ENCODE peak calls at places on chromosomes 13 and 19, in four cellular contexts. One of them, this sample, is unnamed.

GRCh38 chr13:24627090-24627714 is 53.0 kb upstream of the ATP12A start:
- DNase-seq in H1: peak
- DNase-seq in GM12878: no peak
- DNase-seq in HepG2: peak
- DNase-seq in this sample: peak

GRCh38 chr13:30111810-30112209 is 195.5 kb downstream of the KATNAL1 start:
- DNase-seq in H1: no peak
- DNase-seq in GM12878: no peak
- DNase-seq in HepG2: peak
- DNase-seq in this sample: no peak

GRCh38 chr13:99305180-99305965 is 1.8 kb downstream of the GPR183 start:
- DNase-seq in H1: no peak
- DNase-seq in GM12878: no peak
- DNase-seq in HepG2: no peak
- DNase-seq in this sample: no peak

GRCh38 chr13:39485314-39485700 is 117.7 kb downstream of the LHFPL6 start:
- DNase-seq in H1: no peak
- DNase-seq in GM12878: no peak
- DNase-seq in HepG2: no peak
- DNase-seq in this sample: no peak

GRCh38 chr13:25375727-25376358 is 4.1 kb downstream of the ATP8A2 start:
- DNase-seq in H1: peak
- DNase-seq in GM12878: no peak
- DNase-seq in HepG2: peak
- DNase-seq in this sample: no peak

GRCh38 chr19:45823182-45823581 is 8.1 kb upstream of the RSPH6A start:
- DNase-seq in H1: no peak
- DNase-seq in GM12878: no peak
- DNase-seq in HepG2: no peak
- DNase-seq in this sample: no peak

GRCh38 chr13:74987124-74987690 is 494.8 kb downstream of the TBC1D4 start:
- DNase-seq in H1: no peak
- DNase-seq in GM12878: no peak
- DNase-seq in HepG2: no peak
- DNase-seq in this sample: no peak

GRCh38 chr13:110055089-110055488 is 251.9 kb downstream of the COL4A1 start:
- DNase-seq in H1: no peak
- DNase-seq in GM12878: no peak
- DNase-seq in HepG2: no peak
- DNase-seq in this sample: no peak

GRCh38 chr13:66994498-66995365 is 235.4 kb downstream of the PCDH9 start:
- DNase-seq in H1: no peak
- DNase-seq in GM12878: peak
- DNase-seq in HepG2: no peak
- DNase-seq in this sample: no peak

GRCh38 chr19:3669616-3670257 is 30.5 kb downstream of the PIP5K1C start:
- DNase-seq in H1: no peak
- DNase-seq in GM12878: no peak
- DNase-seq in HepG2: no peak
- DNase-seq in this sample: no peak

GRCh38 chr19:3669134-3669436 is 31.2 kb downstream of the PIP5K1C start:
- DNase-seq in H1: no peak
- DNase-seq in GM12878: no peak
- DNase-seq in HepG2: no peak
- DNase-seq in this sample: no peak

GRCh38 chr19:3667037-3667638 is 33.1 kb downstream of the PIP5K1C start:
- DNase-seq in H1: no peak
- DNase-seq in GM12878: no peak
- DNase-seq in HepG2: no peak
- DNase-seq in this sample: no peak

GRCh38 chr19:3667766-3668165 is 32.5 kb downstream of the PIP5K1C start:
- DNase-seq in H1: no peak
- DNase-seq in GM12878: no peak
- DNase-seq in HepG2: no peak
- DNase-seq in this sample: no peak

GRCh38 chr19:3668331-3669133 is 31.7 kb downstream of the PIP5K1C start:
- DNase-seq in H1: no peak
- DNase-seq in GM12878: no peak
- DNase-seq in HepG2: peak
- DNase-seq in this sample: no peak
- TF ChIP-seq SUZ12 in H1: no peak
- TF ChIP-seq SUZ12 in GM12878: no peak
- TF ChIP-seq SUZ12 in HepG2: no peak
- TF ChIP-seq SUZ12 in this sample: no peak

GRCh38 chr13:73057284-73058025 is 1.4 kb upstream of the KLF5 start:
- DNase-seq in H1: no peak
- DNase-seq in GM12878: no peak
- DNase-seq in HepG2: no peak
- DNase-seq in this sample: no peak
- H3K4me3 ChIP-seq in H1: peak
- H3K4me3 ChIP-seq in GM12878: no peak
- H3K4me3 ChIP-seq in HepG2: no peak
- H3K4me3 ChIP-seq in this sample: no peak

DNA sequence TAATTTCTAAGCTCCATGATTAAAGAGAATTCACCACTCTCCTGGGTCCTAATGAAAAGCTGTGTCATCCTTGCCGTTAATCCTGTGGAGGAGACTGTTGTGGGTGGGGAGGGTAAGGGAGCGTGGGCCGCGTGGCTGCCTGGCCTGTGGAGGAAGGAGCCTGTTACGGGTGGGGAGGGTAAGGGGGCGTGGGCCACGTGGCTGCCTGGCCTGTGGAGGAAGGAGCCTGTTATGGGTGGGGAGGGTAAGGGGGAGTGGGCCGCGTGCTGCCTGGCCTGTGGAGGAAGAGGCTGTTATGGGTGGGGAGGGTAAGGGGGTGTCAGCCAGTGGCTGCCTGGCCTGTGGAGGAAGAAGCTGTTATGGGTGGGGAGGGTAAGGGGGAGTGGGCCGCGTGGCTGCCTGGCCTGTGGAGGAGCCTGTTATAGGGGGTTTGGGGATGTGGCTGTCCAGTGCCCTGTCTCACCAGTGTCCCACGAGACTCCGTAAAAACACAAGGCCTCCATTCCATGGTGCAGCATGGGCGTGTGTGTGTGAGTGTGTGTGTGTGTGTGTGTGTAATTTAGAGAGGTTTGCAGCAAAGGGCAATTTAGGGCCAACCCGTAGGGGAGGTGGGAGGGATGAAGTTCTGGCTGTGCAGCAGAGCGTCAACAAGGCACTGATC is 15.6 kb upstream of the DCUN1D2 start:
- DNase-seq in H1: no peak
- DNase-seq in GM12878: no peak
- DNase-seq in HepG2: no peak
- DNase-seq in this sample: no peak
- TF ChIP-seq SUZ12 in H1: no peak
- TF ChIP-seq SUZ12 in GM12878: no peak
- TF ChIP-seq SUZ12 in HepG2: no peak
- TF ChIP-seq SUZ12 in this sample: no peak

DNA sequence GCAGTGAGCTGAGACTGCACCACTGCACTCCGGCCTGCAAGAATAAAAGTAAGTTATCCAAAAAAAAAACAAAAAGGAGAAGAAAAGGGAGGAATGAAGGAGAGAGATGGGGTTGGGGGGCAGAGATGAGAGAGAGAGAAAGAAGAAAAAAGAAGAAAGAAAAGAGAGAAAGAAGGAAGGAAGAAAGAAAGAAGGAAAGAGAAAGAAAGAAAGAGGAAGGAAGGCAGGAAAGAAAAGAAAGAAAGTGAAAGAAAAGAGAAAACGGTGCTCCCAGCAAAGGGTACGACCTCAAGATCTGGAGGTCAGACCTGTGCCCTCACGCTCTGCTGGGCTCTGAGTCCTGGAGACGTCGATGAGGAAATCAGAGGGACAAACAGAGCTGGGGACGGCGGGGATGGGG is 3.7 kb downstream of the A1BG start:
- DNase-seq in H1: no peak
- DNase-seq in GM12878: no peak
- DNase-seq in HepG2: no peak
- DNase-seq in this sample: no peak
- H3K4me3 ChIP-seq in H1: no peak
- H3K4me3 ChIP-seq in GM12878: no peak
- H3K4me3 ChIP-seq in HepG2: no peak
- H3K4me3 ChIP-seq in this sample: no peak

DNA sequence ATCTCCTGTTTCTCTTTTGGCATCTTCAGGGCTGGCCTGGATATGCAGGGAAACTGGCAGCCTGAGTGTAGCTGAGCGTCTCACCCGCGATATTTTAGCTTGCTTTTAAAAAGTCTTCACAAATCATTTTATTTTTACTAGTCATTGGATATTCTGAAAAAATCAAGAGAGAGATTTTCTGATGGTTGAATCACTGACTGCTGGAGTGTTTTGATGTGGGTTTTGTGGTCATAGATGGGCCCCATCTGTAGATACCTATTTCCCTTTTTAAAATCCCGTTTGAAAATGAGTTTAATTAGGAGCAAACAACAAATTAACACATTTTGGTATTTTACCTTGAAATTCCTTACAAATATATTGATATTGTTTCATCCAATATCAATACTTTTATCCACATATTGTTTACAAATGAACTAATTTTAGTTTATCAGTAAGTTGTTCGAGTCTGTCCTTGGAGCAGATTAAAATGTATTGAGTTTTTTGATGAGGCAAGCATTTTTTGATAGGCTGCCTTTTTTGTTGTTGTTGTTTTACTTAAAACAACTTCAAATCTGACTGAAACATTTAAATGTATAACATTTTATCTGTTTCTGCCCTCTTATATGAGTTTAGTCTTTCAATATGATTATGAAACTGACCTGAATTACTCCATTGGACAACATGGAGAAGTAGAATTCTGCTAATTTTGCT is 21.5 kb upstream of the OXGR1 start:
- DNase-seq in H1: no peak
- DNase-seq in GM12878: no peak
- DNase-seq in HepG2: no peak
- DNase-seq in this sample: no peak
- TF ChIP-seq SUZ12 in H1: no peak
- TF ChIP-seq SUZ12 in GM12878: no peak
- TF ChIP-seq SUZ12 in HepG2: no peak
- TF ChIP-seq SUZ12 in this sample: no peak